ENCODE peak calls at places on chromosomes 6 and 20, in four cellular contexts. M is AG09309, Y is B cell, S is GM13976. G is an unnamed sample.

GRCh38 chr20:61686081-61686936 is 379.4 kb downstream of the TAF4 start:
- DNase-seq in M (no peak), Y (no peak), S (no peak), G (no peak)

GRCh38 chr20:53547664-53548239 is 45.9 kb downstream of the ZNF217 start:
- DNase-seq in M (peak), Y (peak), S (peak), G (peak)

GRCh38 chr6:150717419-150717818 is 117.7 kb downstream of the PLEKHG1 start:
- DNase-seq in M (no peak), Y (no peak), S (no peak), G (no peak)

GRCh38 chr6:81572020-81572419 is 180.5 kb downstream of the TENT5A start:
- DNase-seq in M (no peak), Y (no peak), S (no peak), G (no peak)

GRCh38 chr6:32086661-32087573 is 22.2 kb downstream of the TNXB start:
- DNase-seq in M (peak), Y (no peak), S (peak), G (peak)

GRCh38 chr6:157226761-157227160 is 96.6 kb downstream of the TMEM242 start:
- DNase-seq in M (no peak), Y (no peak), S (no peak), G (no peak)

GRCh38 chr6:144194293-144194828 is 44.0 kb downstream of the STX11 start:
- DNase-seq in M (no peak), Y (no peak), S (no peak), G (no peak)

GRCh38 chr6:5728726-5729434 is 277.8 kb downstream of the NRN1 start:
- DNase-seq in M (no peak), Y (no peak), S (no peak), G (no peak)

GRCh38 chr20:53828673-53829085 is 235.0 kb upstream of the ZNF217 start:
- DNase-seq in M (peak), Y (no peak), S (no peak), G (no peak)

GRCh38 chr20:20664795-20665194 is 47.6 kb downstream of the RALGAPA2 start:
- DNase-seq in M (no peak), Y (no peak), S (peak), G (peak)

GRCh38 chr20:17636523-17637412 is 45.3 kb downstream of the RRBP1 start:
- DNase-seq in M (no peak), Y (no peak), S (no peak), G (no peak)

GRCh38 chr20:49534314-49534713 is 33.6 kb downstream of the PTGIS start:
- DNase-seq in M (no peak), Y (peak), S (peak), G (peak)

GRCh38 chr6:32436995-32437836 is 2.5 kb upstream of the HLA-DRA start:
- DNase-seq in M (no peak), Y (peak), S (peak), G (peak)

GRCh38 chr20:10807013-10807412 is 133.2 kb upstream of the JAG1 start:
- DNase-seq in M (no peak), Y (no peak), S (no peak), G (no peak)

GRCh38 chr6:153787341-153787606 is 251.8 kb upstream of the OPRM1 start:
- DNase-seq in M (no peak), Y (no peak), S (no peak), G (no peak)

GRCh38 chr20:57395111-57395959 is 4.1 kb downstream of the RBM38 start:
- DNase-seq in M (peak), Y (no peak), S (no peak), G (no peak)

GRCh38 chr6:22601941-22602340 is 32.6 kb downstream of the HDGFL1 start:
- DNase-seq in M (no peak), Y (no peak), S (no peak), G (no peak)

GRCh38 chr20:46220808-46221207 is 87.5 kb downstream of the CDH22 start:
- DNase-seq in M (no peak), Y (no peak), S (no peak), G (no peak)

GRCh38 chr6:21873562-21873961 is 280.0 kb downstream of the SOX4 start:
- DNase-seq in M (peak), Y (no peak), S (no peak), G (no peak)

GRCh38 chr6:155314773-155315515 is 660 bp upstream of the TFB1M start:
- DNase-seq in M (peak), Y (no peak), S (peak), G (peak)

GRCh38 chr6:27863962-27864905 is 48.0 kb downstream of the OR2B2 start:
- DNase-seq in M (no peak), Y (no peak), S (no peak), G (no peak)

GRCh38 chr20:23915844-23916243 is 36.3 kb upstream of the CST5 start:
- DNase-seq in M (no peak), Y (no peak), S (no peak), G (no peak)

GRCh38 chr6:42598300-42598699 is 34.5 kb downstream of the UBR2 start:
- DNase-seq in M (no peak), Y (no peak), S (no peak), G (no peak)

GRCh38 chr6:41626022-41626421 is 12.2 kb upstream of the MDFI start:
- DNase-seq in M (no peak), Y (no peak), S (no peak), G (no peak)

GRCh38 chr6:163429858-163430448 is 15.4 kb downstream of the QKI start:
- DNase-seq in M (no peak), Y (no peak), S (no peak), G (no peak)

DNA sequence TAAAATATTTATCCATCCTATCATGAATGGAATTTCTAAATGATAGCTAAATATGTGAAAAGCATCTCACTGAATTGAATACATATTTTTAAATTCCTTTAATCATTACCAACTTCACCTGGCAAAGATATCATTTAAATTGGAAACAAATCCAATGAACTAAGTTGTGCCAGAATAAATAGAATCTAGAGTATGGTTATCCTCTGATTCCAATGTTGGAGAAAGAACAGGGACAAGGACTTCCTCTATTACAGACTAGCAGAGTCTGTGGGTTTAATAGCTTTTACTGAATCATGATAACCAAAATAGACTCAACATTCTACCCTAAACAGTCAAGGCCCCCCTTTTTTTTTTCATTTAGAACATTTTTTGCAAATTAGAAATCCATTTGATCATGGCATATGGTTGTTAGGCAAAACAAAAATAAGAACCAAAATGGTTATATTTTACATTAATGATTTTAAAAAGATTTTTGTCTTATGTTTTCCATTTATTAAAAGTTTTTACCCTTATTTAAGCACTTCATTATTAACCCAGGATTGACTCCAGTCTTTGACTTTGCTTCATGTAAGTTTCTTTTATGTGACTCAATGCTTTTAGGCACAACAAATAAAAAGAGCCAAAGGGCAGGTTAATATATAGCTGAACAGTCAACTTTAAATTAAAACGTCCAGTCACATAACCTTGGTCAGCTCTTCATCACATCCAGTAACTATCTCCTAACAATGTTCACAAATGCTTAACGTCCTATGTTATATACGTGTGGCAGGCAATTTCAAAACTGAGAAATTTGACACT is 32.9 kb downstream of the COL21A1 start:
- DNase-seq in M (no peak), Y (no peak), S (no peak), G (no peak)
- TF ChIP-seq CTCF in M (no peak), Y (no peak), S (no peak), G (no peak)

DNA sequence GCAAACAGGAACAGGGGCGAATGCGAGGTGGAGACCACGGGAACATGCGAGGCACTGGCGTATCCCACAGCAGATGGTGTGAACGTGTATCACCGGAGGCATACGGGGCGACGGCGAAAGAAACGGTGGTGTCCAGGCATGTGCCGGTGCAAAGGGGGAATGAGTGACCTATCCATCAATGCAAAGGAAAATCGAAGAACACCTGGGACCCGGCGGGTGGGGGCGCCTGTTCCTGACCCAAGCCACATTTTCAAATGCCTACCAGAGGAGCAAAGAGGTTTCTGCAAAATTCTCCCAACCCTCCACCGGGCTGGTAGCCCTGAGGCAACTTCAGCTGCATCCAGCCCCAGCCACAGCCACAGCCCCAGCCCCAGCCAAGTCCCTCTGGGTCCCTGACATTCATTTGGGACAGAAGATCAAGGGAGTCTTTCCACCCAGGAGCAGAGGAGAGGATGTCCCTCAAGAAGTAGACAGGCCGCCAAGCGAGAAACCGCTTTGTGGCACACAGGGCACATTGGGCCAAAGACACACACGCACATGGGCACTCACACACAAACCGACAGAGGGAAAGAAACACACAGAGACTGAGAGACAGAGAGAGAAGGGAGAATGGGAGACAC is 164.0 kb upstream of the ZNF337 start:
- DNase-seq in M (no peak), Y (no peak), S (no peak), G (no peak)
- TF ChIP-seq CTCF in M (no peak), Y (no peak), S (no peak), G (no peak)

DNA sequence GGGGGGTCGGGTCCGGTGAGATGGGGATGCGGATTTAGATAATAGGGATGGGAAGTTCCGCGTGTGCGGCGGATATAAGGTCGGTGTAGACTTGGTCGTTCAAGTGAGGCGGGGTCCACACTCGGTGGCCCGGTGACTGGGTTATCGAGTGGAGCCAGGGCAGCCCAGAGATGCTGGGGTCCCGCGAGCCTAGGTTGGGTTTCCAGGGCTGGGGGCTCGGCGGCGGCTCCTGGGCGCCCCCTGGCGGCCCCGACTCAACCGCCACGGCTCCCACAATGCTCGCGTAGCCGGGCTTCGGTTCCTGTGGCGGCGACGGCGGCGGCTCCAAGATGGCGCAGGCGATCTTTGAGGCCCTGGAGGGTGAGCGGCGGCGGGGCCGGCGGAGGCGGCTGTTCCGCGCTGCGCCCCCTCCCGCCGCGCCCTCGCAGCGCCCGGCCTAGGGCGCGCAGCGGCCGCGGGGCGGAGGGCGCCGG is at the start of gene ZNF341:
- DNase-seq in M (no peak), Y (no peak), S (peak), G (peak)
- TF ChIP-seq CTCF in M (peak), Y (peak), S (peak), G (peak)

GRCh38 chr20:41380551-41381262 is 14.1 kb upstream of the EMILIN3 start:
- DNase-seq in M (no peak), Y (no peak), S (no peak), G (no peak)
- TF ChIP-seq CTCF in M (no peak), Y (no peak), S (no peak), G (no peak)

GRCh38 chr6:168195712-168196111 is 116.7 kb upstream of the FRMD1 start:
- DNase-seq in M (no peak), Y (no peak), S (no peak), G (no peak)

GRCh38 chr6:168197636-168198301 is 118.8 kb upstream of the FRMD1 start:
- DNase-seq in M (no peak), Y (no peak), S (no peak), G (no peak)

GRCh38 chr6:168194732-168195565 is 115.9 kb upstream of the FRMD1 start:
- DNase-seq in M (no peak), Y (no peak), S (no peak), G (no peak)

GRCh38 chr6:168196881-168197635 is 118.0 kb upstream of the FRMD1 start:
- DNase-seq in M (no peak), Y (no peak), S (no peak), G (no peak)

DNA sequence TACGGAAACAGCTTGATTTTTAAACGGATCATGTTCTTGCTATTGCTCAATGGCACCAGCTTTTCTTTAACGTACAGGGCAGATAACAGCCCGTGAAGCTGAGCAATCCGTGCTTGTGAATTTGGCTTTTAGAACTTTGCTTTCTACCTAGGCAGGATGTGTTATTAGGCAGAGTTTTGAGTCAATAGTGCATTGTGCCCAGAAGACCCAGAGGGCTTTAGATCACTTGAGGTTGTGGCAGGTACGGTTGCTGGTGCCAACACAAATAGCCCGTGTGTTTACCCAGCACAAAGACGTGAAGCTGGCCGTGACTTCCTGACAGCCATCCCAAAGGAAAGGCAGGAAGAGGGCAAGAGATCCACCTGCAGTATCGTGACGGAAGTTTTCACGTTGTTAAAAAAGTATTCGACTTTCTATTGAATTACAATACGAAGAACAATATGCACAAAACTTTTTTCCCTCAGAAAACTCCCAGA is 117.4 kb upstream of the FRMD1 start:
- DNase-seq in M (no peak), Y (no peak), S (no peak), G (no peak)
- TF ChIP-seq CTCF in M (no peak), Y (no peak), S (no peak), G (no peak)

DNA sequence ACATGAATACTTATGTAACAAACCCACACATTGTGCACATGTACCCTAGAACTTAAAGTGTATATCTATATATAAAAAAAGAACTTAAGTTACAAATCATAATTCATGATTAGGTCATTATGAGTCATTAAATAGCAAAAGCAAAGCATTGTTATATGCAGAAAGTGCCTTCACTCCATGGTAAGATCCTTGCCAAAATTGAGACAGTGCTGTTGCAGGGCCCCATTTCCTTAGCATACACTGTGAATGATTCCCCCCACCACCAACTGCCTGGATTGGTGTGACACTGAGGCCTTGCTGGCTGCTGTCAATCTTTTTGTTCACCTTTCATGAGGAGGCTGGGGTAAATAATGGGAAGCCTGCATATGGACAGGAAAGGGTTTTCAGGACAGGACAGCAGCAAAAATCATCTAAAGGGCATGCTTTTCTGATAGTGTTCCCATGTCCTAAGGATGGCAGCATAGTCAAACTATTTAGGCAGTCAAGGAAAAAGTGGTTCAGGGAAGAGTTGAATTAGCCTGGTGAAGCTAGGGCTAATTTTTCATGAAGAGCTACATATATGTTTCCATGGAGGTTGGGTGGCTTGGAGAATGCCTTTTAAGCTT is 188.2 kb upstream of the ASCC3 start:
- DNase-seq in M (no peak), Y (no peak), S (no peak), G (no peak)
- TF ChIP-seq CTCF in M (no peak), Y (no peak), S (no peak), G (no peak)

DNA sequence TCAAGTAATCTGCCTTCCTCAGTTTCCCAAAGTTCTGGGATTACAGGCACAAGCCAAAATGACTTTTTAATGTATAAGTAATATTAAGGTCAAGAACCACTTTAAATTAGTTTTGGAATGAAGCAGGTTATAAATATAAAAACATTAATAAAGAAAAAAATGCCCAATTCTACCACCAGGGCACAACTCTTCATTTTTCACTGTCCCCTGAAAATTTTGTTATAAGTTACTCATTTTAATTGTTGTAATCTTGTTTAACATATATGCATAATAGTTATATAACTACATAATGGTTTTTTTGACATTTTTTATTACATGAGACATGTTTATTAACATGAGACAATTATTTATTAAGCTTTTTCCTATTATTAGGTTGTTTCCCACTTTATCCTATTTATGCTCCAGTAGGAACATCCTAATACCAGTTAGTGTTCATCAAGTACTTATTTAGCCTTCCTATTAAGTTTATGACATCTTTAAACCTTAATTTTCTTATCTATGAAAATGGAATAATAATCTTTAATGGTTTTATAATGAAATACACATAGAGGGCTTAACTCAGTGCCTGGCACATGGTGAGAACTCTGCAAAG is 182.1 kb upstream of the SCGN start:
- DNase-seq in M (no peak), Y (no peak), S (no peak), G (no peak)
- TF ChIP-seq CTCF in M (no peak), Y (peak), S (no peak), G (no peak)

DNA sequence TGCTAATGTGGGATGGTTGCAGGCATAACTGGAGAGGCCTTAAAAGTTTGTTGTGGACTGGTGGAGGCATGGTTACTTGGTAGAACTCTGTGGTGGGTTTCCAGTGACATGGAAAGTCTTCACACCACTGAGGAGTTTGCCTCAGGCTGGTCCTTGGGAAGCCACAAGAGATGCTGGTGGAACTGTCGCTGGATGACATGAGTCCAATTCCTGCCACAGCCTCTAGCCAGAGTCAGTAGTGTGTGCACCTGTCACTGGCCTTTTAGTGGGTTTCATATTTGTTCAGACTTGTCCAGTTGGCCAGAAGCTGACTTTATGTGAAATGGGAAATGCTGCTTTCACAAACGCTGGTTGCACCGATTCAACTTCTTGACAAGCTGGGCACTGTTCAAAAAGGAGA is 13.7 kb upstream of the SRSF12 start:
- DNase-seq in M (no peak), Y (no peak), S (no peak), G (no peak)
- TF ChIP-seq CTCF in M (no peak), Y (no peak), S (no peak), G (no peak)

DNA sequence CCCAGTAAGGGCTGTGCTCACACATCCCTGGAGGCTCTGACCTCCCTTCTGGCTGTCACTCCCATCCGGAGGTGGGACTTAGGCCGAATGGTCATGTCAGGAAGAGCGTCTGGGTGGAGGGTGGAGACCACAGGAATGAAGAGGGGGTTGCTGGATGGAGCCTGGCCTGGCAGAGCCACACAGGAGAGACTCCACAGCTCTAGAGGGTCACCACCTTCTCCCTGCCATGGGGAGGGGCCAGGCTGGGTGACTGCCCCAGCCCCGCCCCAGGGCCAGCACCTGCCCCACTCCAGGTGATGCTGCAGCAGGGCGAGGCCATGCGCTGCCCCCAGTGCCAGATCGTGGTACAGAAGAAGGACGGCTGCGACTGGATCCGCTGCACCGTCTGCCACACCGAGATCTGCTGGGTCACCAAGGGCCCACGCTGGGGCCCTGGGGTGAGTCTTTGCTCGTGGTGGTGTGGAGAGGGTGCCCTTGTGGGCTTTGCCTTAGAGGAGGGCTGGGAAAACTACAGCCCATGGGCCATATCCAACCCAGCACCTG is 20.6 kb downstream of the RBCK1 start:
- DNase-seq in M (no peak), Y (no peak), S (no peak), G (peak)
- TF ChIP-seq CTCF in M (no peak), Y (no peak), S (no peak), G (no peak)

GRCh38 chr6:142845624-142846458 is 99.1 kb downstream of the HIVEP2 start:
- DNase-seq in M (peak), Y (no peak), S (no peak), G (no peak)
- TF ChIP-seq CTCF in M (no peak), Y (no peak), S (no peak), G (no peak)